ENCODE peak calls at places on chromosome 6, in eight cellular contexts. S is fibroblast of pulmonary artery, G is Calu3, J is astrocyte of the spinal cord, Z is nephron progenitor cell, M is pancreas, B is endothelial cell, V is OCI-LY7. H is an unnamed sample.

GRCh38 chr6:110513001-110513400 is 36.6 kb upstream of the SLC22A16 start:
- DNase-seq in S (peak; percentile 96), G (no peak), J (peak; percentile 36), Z (no peak), M (no peak), B (no peak), V (no peak), H (no peak)

GRCh38 chr6:157539900-157540752 is 159.1 kb downstream of the ZDHHC14 start:
- DNase-seq in S (no peak), G (no peak), J (no peak), Z (no peak), M (no peak), B (no peak), V (no peak), H (no peak)

GRCh38 chr6:157921685-157922367 is 59.8 kb upstream of the SYNJ2 start:
- DNase-seq in S (no peak), G (no peak), J (peak; percentile 39), Z (no peak), M (no peak), B (no peak), V (no peak), H (no peak)

GRCh38 chr6:115602471-115602870 is 458.2 kb downstream of the FRK start:
- DNase-seq in S (no peak), G (no peak), J (no peak), Z (no peak), M (no peak), B (no peak), V (no peak), H (no peak)

GRCh38 chr6:20416567-20417345 is 15.1 kb downstream of the E2F3 start:
- DNase-seq in S (peak; percentile 21), G (no peak), J (no peak), Z (no peak), M (no peak), B (no peak), V (no peak), H (no peak)

GRCh38 chr6:1624071-1624847 is 14.5 kb downstream of the FOXC1 start:
- DNase-seq in S (no peak), G (no peak), J (no peak), Z (peak; percentile 71), M (peak; percentile 56), B (peak; percentile 42), V (no peak), H (peak; percentile 73)

GRCh38 chr6:132929141-132929540 is 114.8 kb downstream of the RPS12 start:
- DNase-seq in S (no peak), G (no peak), J (peak; percentile 50), Z (no peak), M (no peak), B (no peak), V (no peak), H (no peak)

GRCh38 chr6:134642217-134642616 is 307.7 kb downstream of the ALDH8A1 start:
- DNase-seq in S (peak; percentile 45), G (no peak), J (no peak), Z (no peak), M (no peak), B (no peak), V (no peak), H (no peak)

GRCh38 chr6:156867121-156867520 is 89.9 kb downstream of the ARID1B start:
- DNase-seq in S (peak; percentile 25), G (no peak), J (no peak), Z (no peak), M (no peak), B (peak; percentile 11), V (no peak), H (no peak)

GRCh38 chr6:15148356-15149058 is 97.4 kb upstream of the JARID2 start:
- DNase-seq in S (peak; percentile 16), G (peak; percentile 6), J (peak; percentile 84), Z (peak; percentile 26), M (no peak), B (no peak), V (no peak), H (no peak)

GRCh38 chr6:87196275-87196842 is 41.0 kb downstream of the ZNF292 start:
- DNase-seq in S (no peak), G (no peak), J (peak; percentile 7), Z (no peak), M (no peak), B (no peak), V (no peak), H (no peak)

GRCh38 chr6:166987448-166987847 is 11.7 kb upstream of the CEP43 start:
- DNase-seq in S (no peak), G (no peak), J (no peak), Z (no peak), M (no peak), B (no peak), V (no peak), H (no peak)

GRCh38 chr6:128532827-128533226 is 12.4 kb upstream of the PTPRK start:
- DNase-seq in S (no peak), G (no peak), J (peak; percentile 36), Z (no peak), M (no peak), B (no peak), V (no peak), H (no peak)

GRCh38 chr6:136526196-136526930 is 23.9 kb downstream of the MAP7 start:
- DNase-seq in S (peak; percentile 73), G (no peak), J (peak; percentile 62), Z (peak; percentile 56), M (peak; percentile 64), B (peak; percentile 57), V (no peak), H (peak; percentile 50)

GRCh38 chr6:155349129-155349528 is 34.8 kb upstream of the TFB1M start:
- DNase-seq in S (peak; percentile 12), G (no peak), J (peak; percentile 25), Z (no peak), M (no peak), B (no peak), V (no peak), H (no peak)

GRCh38 chr6:87722831-87723726 is 21.0 kb upstream of the AKIRIN2 start:
- DNase-seq in S (peak; percentile 95), G (peak; percentile 58), J (peak; percentile 98), Z (no peak), M (no peak), B (no peak), V (peak; percentile 29), H (peak; percentile 83)

GRCh38 chr6:134938896-134939295 is 11.0 kb downstream of the ALDH8A1 start:
- DNase-seq in S (peak; percentile 14), G (no peak), J (no peak), Z (no peak), M (no peak), B (no peak), V (peak; percentile 24), H (no peak)

GRCh38 chr6:90502866-90503407 is 83.9 kb downstream of the MAP3K7 start:
- DNase-seq in S (peak; percentile 11), G (no peak), J (no peak), Z (no peak), M (no peak), B (no peak), V (no peak), H (no peak)

GRCh38 chr6:105430685-105431084 is 27.8 kb upstream of the PREP start:
- DNase-seq in S (no peak), G (no peak), J (no peak), Z (no peak), M (no peak), B (no peak), V (no peak), H (no peak)

GRCh38 chr6:105431226-105431625 is 28.3 kb upstream of the PREP start:
- DNase-seq in S (peak; percentile 78), G (peak; percentile 44), J (peak; percentile 68), Z (no peak), M (no peak), B (peak; percentile 38), V (peak; percentile 58), H (no peak)

GRCh38 chr6:105429676-105430075 is 26.8 kb upstream of the PREP start:
- DNase-seq in S (no peak), G (no peak), J (no peak), Z (no peak), M (no peak), B (no peak), V (no peak), H (no peak)

GRCh38 chr6:105433723-105434122 is 30.8 kb upstream of the PREP start:
- DNase-seq in S (no peak), G (no peak), J (no peak), Z (no peak), M (no peak), B (no peak), V (no peak), H (no peak)

DNA sequence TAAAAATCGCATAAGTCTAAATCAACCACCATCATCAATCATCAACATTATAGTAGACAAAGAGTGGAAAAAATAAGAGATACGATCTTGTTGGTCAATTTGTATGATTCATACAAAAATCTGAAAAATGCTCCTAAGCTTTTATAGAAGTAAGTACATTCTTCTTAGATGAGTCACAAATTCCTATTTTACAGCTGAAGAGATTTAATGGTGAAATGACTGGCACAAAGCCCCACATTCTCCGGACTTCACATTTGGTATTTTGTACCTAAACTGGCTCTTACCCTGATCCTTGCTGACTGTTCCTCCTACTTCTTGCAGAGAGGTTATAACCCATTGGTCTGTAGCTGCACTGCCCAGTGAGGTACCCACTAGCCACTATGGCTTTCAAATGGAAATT is 29.9 kb upstream of the PREP start:
- DNase-seq in S (peak; percentile 91), G (peak; percentile 6), J (peak; percentile 79), Z (no peak), M (no peak), B (no peak), V (no peak), H (no peak)
- TF ChIP-seq CTCF in S (no peak), G (no peak), J (no peak), Z (no peak), M (no peak), B (no peak), V (no peak), H (no peak)

GRCh38 chr6:108544586-108544985 is 16.1 kb upstream of the FOXO3 start:
- DNase-seq in S (peak; percentile 62), G (no peak), J (no peak), Z (no peak), M (no peak), B (no peak), V (no peak), H (no peak)

GRCh38 chr6:108543165-108543940 is 17.4 kb upstream of the FOXO3 start:
- DNase-seq in S (no peak), G (no peak), J (no peak), Z (no peak), M (no peak), B (no peak), V (peak; percentile 59), H (no peak)

GRCh38 chr6:108546079-108547049 is 14.4 kb upstream of the FOXO3 start:
- DNase-seq in S (no peak), G (no peak), J (no peak), Z (no peak), M (no peak), B (no peak), V (no peak), H (no peak)

GRCh38 chr6:108541843-108542795 is 18.6 kb upstream of the FOXO3 start:
- DNase-seq in S (peak; percentile 90), G (peak; percentile 76), J (peak; percentile 85), Z (peak; percentile 69), M (no peak), B (peak; percentile 69), V (peak; percentile 93), H (peak; percentile 67)
- TF ChIP-seq CTCF in S (peak; percentile 87), G (peak; percentile 74), J (peak; percentile 78), Z (peak; percentile 82), M (peak; percentile 61), B (peak; percentile 90), V (peak; percentile 98), H (peak; percentile 77)

GRCh38 chr6:143962644-143962929 is 45.5 kb downstream of the PLAGL1 start:
- DNase-seq in S (peak; percentile 51), G (no peak), J (peak; percentile 73), Z (no peak), M (no peak), B (peak; percentile 31), V (no peak), H (no peak)
- TF ChIP-seq CTCF in S (peak; percentile 36), G (no peak), J (peak; percentile 55), Z (peak; percentile 46), M (no peak), B (peak; percentile 74), V (no peak), H (peak; percentile 27)

GRCh38 chr6:568085-568484 is 88.8 kb downstream of the HUS1B start:
- DNase-seq in S (no peak), G (no peak), J (no peak), Z (no peak), M (no peak), B (no peak), V (no peak), H (no peak)
- TF ChIP-seq CTCF in S (no peak), G (no peak), J (no peak), Z (no peak), M (no peak), B (no peak), V (no peak), H (no peak)